ENCODE peak calls at places on chromosomes 3 and 15, in five cellular contexts. N is substantia nigra, W is AML-193, G is occipital lobe, M is HL-60. L is an unnamed sample.
A peak's percentile ranks its signal among the peaks of the same experiment; 100 is the strongest.

GRCh38 chr3:119084371-119085069 is 49.9 kb upstream of the IGSF11 start:
- DNase-seq in M (no peak), W (no peak), N (no peak), G (no peak), L (no peak)

GRCh38 chr3:45907769-45908705 is 21.7 kb downstream of the CCR9 start:
- DNase-seq in G (no peak), M (no peak), W (no peak), N (no peak), L (no peak)

GRCh38 chr15:90851945-90852344 is 16.4 kb upstream of the FURIN start:
- DNase-seq in G (no peak), M (no peak), N (no peak), W (no peak), L (no peak)

GRCh38 chr3:128095222-128095703 is 28.3 kb downstream of the RUVBL1 start:
- DNase-seq in G (peak; percentile 42), M (no peak), N (peak; percentile 53), W (peak; percentile 74), L (peak; percentile 93)

GRCh38 chr3:133503409-133503808 is 70.1 kb upstream of the CDV3 start:
- DNase-seq in G (no peak), N (no peak), W (no peak), M (no peak), L (no peak)

GRCh38 chr15:58805095-58805494 is 34.0 kb downstream of the MINDY2 start:
- DNase-seq in M (peak; percentile 61), W (no peak), G (no peak), N (no peak), L (no peak)

GRCh38 chr3:159031280-159031679 is 229.4 kb downstream of the MFSD1 start:
- DNase-seq in G (no peak), M (no peak), N (no peak), W (no peak), L (no peak)

GRCh38 chr3:126126292-126126691 is 42.4 kb upstream of the SLC41A3 start:
- DNase-seq in M (no peak), N (no peak), W (no peak), G (no peak), L (peak; percentile 9)

GRCh38 chr3:170712798-170713197 is 126.9 kb upstream of the SLC7A14 start:
- DNase-seq in N (no peak), W (no peak), G (no peak), M (no peak), L (no peak)

GRCh38 chr3:13785351-13785750 is 94.5 kb downstream of the WNT7A start:
- DNase-seq in M (no peak), N (no peak), G (no peak), W (no peak), L (no peak)

GRCh38 chr15:92624401-92624991 is 31.1 kb downstream of the FAM174B start:
- DNase-seq in N (peak; percentile 66), G (peak; percentile 81), M (no peak), W (no peak), L (no peak)

GRCh38 chr3:181711325-181712135 is at the start of gene SOX2:
- DNase-seq in G (peak; percentile 80), N (peak; percentile 69), W (no peak), M (no peak), L (peak; percentile 49)